ENCODE peak calls at places on chromosomes 13 and 19, in five cellular contexts. V is DND-41, I is gastrocnemius medialis, M is astrocyte, W is H9. O is an unnamed sample.

GRCh38 chr19:37303591-37304171 is 67.2 kb upstream of the ZNF527 start:
- DNase-seq in W (no peak), I (no peak), M (no peak), V (no peak), O (no peak)

GRCh38 chr13:43072394-43072793 is 49.0 kb downstream of the DNAJC15 start:
- DNase-seq in I (peak; percentile 36), W (no peak), V (no peak), M (no peak), O (no peak)

GRCh38 chr19:35995655-35995993 is 636 bp downstream of the SDHAF1 start:
- DNase-seq in W (peak; percentile 77), M (no peak), I (no peak), V (peak; percentile 50), O (no peak)

GRCh38 chr13:114088863-114089262 is 43.6 kb downstream of the RASA3 start:
- DNase-seq in V (no peak), W (no peak), I (no peak), M (no peak), O (no peak)

GRCh38 chr19:45866400-45867176 is 2.5 kb downstream of the FOXA3 start:
- DNase-seq in I (no peak), M (no peak), W (no peak), V (no peak), O (no peak)

GRCh38 chr19:49133621-49134454 is 14.5 kb downstream of the PPFIA3 start:
- DNase-seq in V (peak; percentile 20), I (peak; percentile 65), M (no peak), W (peak; percentile 90), O (peak; percentile 69)

GRCh38 chr13:75485286-75486062 is 3.5 kb upstream of the TBC1D4 start:
- DNase-seq in W (no peak), V (no peak), M (peak; percentile 91), I (no peak), O (no peak)

GRCh38 chr13:32650705-32651311 is 64.6 kb downstream of the PDS5B start:
- DNase-seq in M (peak; percentile 49), I (peak; percentile 42), V (peak; percentile 63), W (peak; percentile 58), O (peak; percentile 76)

GRCh38 chr19:17871878-17872250 is at the start of gene SLC5A5:
- DNase-seq in V (no peak), I (no peak), W (peak; percentile 54), M (no peak), O (no peak)

GRCh38 chr13:106865706-106866288 is 297.9 kb upstream of the ARGLU1 start:
- DNase-seq in I (no peak), V (no peak), M (no peak), W (no peak), O (no peak)

GRCh38 chr13:106467406-106468122 is 67.9 kb downstream of the EFNB2 start:
- DNase-seq in W (no peak), M (no peak), V (no peak), I (no peak), O (no peak)

GRCh38 chr19:5572556-5573286 is 5.0 kb upstream of the TINCR start:
- DNase-seq in V (no peak), M (no peak), W (no peak), I (no peak), O (no peak)

GRCh38 chr19:19202707-19203011 is 555 bp downstream of the NR2C2AP start:
- DNase-seq in W (no peak), M (no peak), I (no peak), V (no peak), O (no peak)

GRCh38 chr19:55640577-55641375 is at the start of gene ZNF580:
- DNase-seq in V (peak; percentile 74), M (peak; percentile 86), I (no peak), W (peak; percentile 75), O (no peak)

DNA sequence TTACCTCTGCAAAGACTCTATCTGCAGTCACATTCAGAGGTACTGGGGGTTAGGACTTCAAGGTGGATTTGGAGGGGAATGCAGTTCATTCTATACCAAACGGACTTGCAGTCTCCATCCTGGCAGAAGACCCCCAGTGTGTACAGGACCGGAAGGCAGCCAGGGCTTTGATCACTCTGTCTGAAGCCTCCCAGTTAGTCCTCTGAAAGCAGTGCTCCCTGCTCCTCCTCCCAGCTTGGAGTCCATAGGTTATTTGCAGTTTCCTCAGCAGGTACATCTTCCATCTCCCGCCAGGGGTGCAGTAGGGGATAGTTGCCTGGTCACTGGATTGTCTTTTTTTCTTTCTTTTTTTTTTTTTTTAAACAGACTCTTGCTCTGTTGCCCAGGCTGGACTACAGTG is 78.8 kb upstream of the KCTD15 start:
- DNase-seq in V (no peak), I (no peak), W (no peak), M (no peak), O (no peak)
- H3K27ac ChIP-seq in V (no peak overlapping the region), I (no peak overlapping the region), W (no peak overlapping the region), M (no peak overlapping the region), O (no peak overlapping the region)

GRCh38 chr13:23570931-23571330 is 719 bp downstream of the TNFRSF19 start:
- DNase-seq in W (no peak), I (no peak), V (no peak), M (peak; percentile 49), O (no peak)
- TF ChIP-seq CTCF in W (no peak), I (peak; percentile 20), V (no peak), M (peak; percentile 33), O (no peak)

GRCh38 chr13:24050292-24050711 is 110.2 kb upstream of the SPATA13 start:
- DNase-seq in V (no peak), M (peak; percentile 73), I (peak; percentile 36), W (no peak), O (no peak)
- H3K27ac ChIP-seq in V (no peak overlapping the region), M (no peak overlapping the region), I (no peak overlapping the region), W (no peak overlapping the region), O (no peak overlapping the region)

DNA sequence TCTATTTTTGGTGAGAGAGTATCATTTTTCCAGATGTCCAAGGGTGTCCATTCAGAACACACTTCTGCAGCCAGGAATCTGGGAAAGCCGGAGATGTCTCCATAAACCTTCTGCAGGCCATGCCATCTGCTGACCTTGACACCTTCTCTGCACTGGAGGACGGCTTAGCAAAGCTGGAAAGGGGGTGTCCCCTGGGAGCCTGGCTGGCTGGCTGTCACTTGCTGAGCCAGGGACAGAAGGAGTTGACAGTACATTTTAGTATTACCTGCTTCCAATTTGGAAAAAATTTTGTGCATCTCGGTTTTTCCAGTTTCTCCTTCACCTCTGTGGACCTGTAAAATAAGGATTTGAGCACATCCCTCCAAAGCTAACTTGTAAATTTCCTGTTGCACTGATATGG is 8.2 kb upstream of the CHST8 start:
- DNase-seq in M (no peak), V (no peak), W (no peak), I (no peak), O (no peak)
- TF ChIP-seq CTCF in M (no peak), V (no peak), W (no peak), I (no peak), O (no peak)